ENCODE peak calls at places on chromosomes 3 and 15, in five cellular contexts. E is stimulated activated naive CD8-positive, alpha-beta T cell treated with anti-CD3 and anti-CD28 coated beads, Interleukin-15, amount 100 ng/mL, for 72 hours; P is ACHN; Q is lung; X is mesothelial cell of epicardium. K is an unnamed sample.

GRCh38 chr15:22949074-22949547 is 31.1 kb downstream of the CYFIP1 start:
- DNase-seq in E (peak; percentile 13), P (no peak), Q (no peak), X (no peak), K (no peak)

GRCh38 chr3:58044656-58045055 is 36.4 kb downstream of the FLNB start:
- DNase-seq in E (no peak), P (no peak), Q (no peak), X (no peak), K (no peak)

GRCh38 chr3:38314767-38315487 is 31.7 kb upstream of the XYLB start:
- DNase-seq in E (no peak), P (no peak), Q (no peak), X (no peak), K (no peak)

GRCh38 chr3:62246094-62246493 is 127.3 kb downstream of the FEZF2 start:
- DNase-seq in E (no peak), P (no peak), Q (no peak), X (no peak), K (no peak)

GRCh38 chr3:133209871-133210550 is 171.8 kb downstream of the TMEM108 start:
- DNase-seq in E (no peak), P (no peak), Q (no peak), X (no peak), K (no peak)

GRCh38 chr3:111765136-111765535 is 93.9 kb upstream of the PHLDB2 start:
- DNase-seq in E (no peak), P (no peak), Q (no peak), X (no peak), K (no peak)

GRCh38 chr3:70603103-70603502 is 290.7 kb upstream of the MDFIC2 start:
- DNase-seq in E (peak; percentile 26), P (no peak), Q (no peak), X (no peak), K (no peak)

GRCh38 chr3:54132685-54133084 is 10.3 kb downstream of the CACNA2D3 start:
- DNase-seq in E (no peak), P (no peak), Q (no peak), X (no peak), K (no peak)

GRCh38 chr3:12222765-12223485 is 64.2 kb upstream of the TIMP4 start:
- DNase-seq in E (no peak), P (no peak), Q (no peak), X (no peak), K (no peak)

GRCh38 chr15:29800441-29801366 is 21.6 kb downstream of the TJP1 start:
- DNase-seq in E (no peak), P (no peak), Q (no peak), X (no peak), K (no peak)

K was measured in cerebellum.